ENCODE peak calls at places on chromosomes 13 and 19, in ten cellular contexts. G, C, Z, A, U, N, M, K, W and Y are unnamed samples.

GRCh38 chr13:24178847-24179845 is 18.6 kb downstream of the SPATA13 start:
- DNase-seq in G (no peak), K (peak), A (no peak), U (no peak), N (no peak), M (no peak), W (no peak), Z (no peak), C (no peak), Y (no peak)

GRCh38 chr13:74883834-74884233 is 598.1 kb downstream of the TBC1D4 start:
- DNase-seq in N (no peak), M (no peak), A (no peak), Z (no peak), U (no peak), K (no peak), G (no peak), C (no peak), W (no peak), Y (no peak)

GRCh38 chr19:29268721-29269483 is 56.0 kb upstream of the UQCRFS1 start:
- DNase-seq in U (no peak), W (no peak), G (no peak), K (no peak), N (no peak), M (no peak), Z (no peak), A (no peak), C (no peak), Y (no peak)

GRCh38 chr13:28138012-28138755 is at the start of gene PAN3:
- DNase-seq in U (peak), N (peak), C (peak), W (peak), Z (peak), M (peak), A (peak), G (peak), K (peak), Y (peak)

GRCh38 chr19:991174-991931 is 7.2 kb downstream of the WDR18 start:
- DNase-seq in C (no peak), W (no peak), U (no peak), G (no peak), K (peak), A (no peak), N (peak), Z (peak), M (no peak), Y (no peak)

GRCh38 chr19:13430790-13431582 is 75.3 kb downstream of the CACNA1A start:
- DNase-seq in K (peak), U (no peak), M (peak), A (peak), W (no peak), G (no peak), Z (peak), N (peak), C (peak), Y (no peak)

GRCh38 chr13:100550433-100550832 is 38.2 kb downstream of the GGACT start:
- DNase-seq in M (no peak), N (no peak), Z (peak), A (peak), U (no peak), G (peak), K (no peak), W (peak), C (peak), Y (peak)

GRCh38 chr13:76622336-76623045 is 263.7 kb downstream of the KCTD12 start:
- DNase-seq in G (peak), C (no peak), A (peak), N (no peak), Z (no peak), K (no peak), W (no peak), U (no peak), M (no peak), Y (no peak)

GRCh38 chr19:8367327-8368001 is 3.5 kb downstream of the ANGPTL4 start:
- DNase-seq in M (no peak), U (no peak), Z (peak), C (peak), A (peak), W (peak), G (peak), N (peak), K (peak), Y (peak)

GRCh38 chr13:101204270-101205011 is 211.9 kb downstream of the NALCN start:
- DNase-seq in N (no peak), Z (no peak), M (no peak), K (no peak), C (no peak), G (no peak), W (peak), A (no peak), U (no peak), Y (peak)

GRCh38 chr13:39463611-39464010 is 139.4 kb downstream of the LHFPL6 start:
- DNase-seq in U (no peak), Z (no peak), W (no peak), G (no peak), M (no peak), N (no peak), C (no peak), A (no peak), K (no peak), Y (peak)

GRCh38 chr19:7912144-7912696 is 2.4 kb upstream of the TGFBR3L start:
- DNase-seq in K (no peak), M (no peak), C (no peak), N (peak), A (no peak), W (no peak), U (no peak), G (no peak), Z (no peak), Y (no peak)

GRCh38 chr19:58361900-58362271 is 665 bp downstream of the ZNF497 start:
- DNase-seq in U (no peak), M (peak), N (peak), K (peak), W (no peak), A (peak), Z (peak), G (no peak), C (no peak), Y (no peak)

GRCh38 chr19:33186835-33187540 is 7.1 kb upstream of the LRP3 start:
- DNase-seq in K (no peak), C (no peak), N (peak), A (no peak), W (no peak), M (no peak), Z (no peak), U (no peak), G (no peak), Y (no peak)

GRCh38 chr13:23567792-23568480 is 2.3 kb upstream of the TNFRSF19 start:
- DNase-seq in Z (no peak), K (peak), W (no peak), U (no peak), C (no peak), A (no peak), N (no peak), G (no peak), M (no peak), Y (no peak)

GRCh38 chr13:74250738-74251190 is 116.6 kb upstream of the KLF12 start:
- DNase-seq in N (no peak), M (no peak), U (no peak), C (no peak), G (no peak), W (no peak), A (no peak), Z (no peak), K (peak), Y (peak)

GRCh38 chr13:95480131-95480545 is 72.4 kb upstream of the CLDN10 start:
- DNase-seq in C (no peak), N (no peak), A (peak), M (no peak), Z (peak), W (no peak), U (no peak), G (no peak), K (no peak), Y (no peak)

GRCh38 chr13:38607136-38607535 is 79.7 kb upstream of the FREM2 start:
- DNase-seq in K (no peak), M (no peak), W (no peak), A (no peak), Z (no peak), N (no peak), G (no peak), U (no peak), C (no peak), Y (no peak)

GRCh38 chr13:110476220-110476617 is 85.3 kb downstream of the RAB20 start:
- DNase-seq in W (no peak), M (no peak), Z (no peak), G (no peak), K (no peak), C (no peak), N (no peak), U (no peak), A (no peak), Y (no peak)

GRCh38 chr13:102983496-102983895 is 82.7 kb downstream of the SLC10A2 start:
- DNase-seq in M (no peak), K (no peak), U (no peak), W (peak), C (peak), N (no peak), A (no peak), G (no peak), Z (no peak), Y (no peak)

GRCh38 chr19:9146882-9147281 is 6.7 kb downstream of the ZNF317 start:
- DNase-seq in C (no peak), U (no peak), K (no peak), Z (no peak), A (no peak), G (no peak), N (no peak), M (no peak), W (no peak), Y (no peak)

GRCh38 chr13:44158741-44159632 is 214.6 kb upstream of the SERP2 start:
- DNase-seq in Z (peak), N (no peak), G (peak), W (no peak), M (no peak), K (no peak), A (no peak), U (no peak), C (no peak), Y (no peak)

GRCh38 chr19:40567750-40568494 is 8.8 kb upstream of the SHKBP1 start:
- DNase-seq in C (no peak), Z (no peak), M (no peak), K (no peak), G (no peak), W (no peak), U (no peak), N (no peak), A (no peak), Y (no peak)

GRCh38 chr13:38951525-38952313 is 38.9 kb downstream of the STOML3 start:
- DNase-seq in M (no peak), N (peak), G (no peak), W (no peak), K (no peak), U (no peak), Z (no peak), A (peak), C (no peak), Y (no peak)

GRCh38 chr19:17996826-17997316 is 11.1 kb upstream of the ARRDC2 start:
- DNase-seq in N (peak), Z (peak), K (peak), A (peak), W (no peak), G (peak), U (peak), C (no peak), M (peak), Y (no peak)

GRCh38 chr13:31945202-31945978 is 86.2 kb upstream of the FRY start:
- DNase-seq in Z (peak), M (no peak), W (peak), C (peak), G (no peak), U (peak), K (peak), A (peak), N (peak), Y (peak)

GRCh38 chr13:94662274-94662945 is 49.9 kb downstream of the SOX21 start:
- DNase-seq in W (no peak), A (no peak), G (no peak), Z (no peak), M (no peak), U (no peak), C (no peak), N (no peak), K (no peak), Y (no peak)

GRCh38 chr13:39684531-39685137 is 29.2 kb downstream of the COG6 start:
- DNase-seq in Z (no peak), M (peak), W (peak), N (no peak), K (peak), C (no peak), A (no peak), G (no peak), U (no peak), Y (no peak)

GRCh38 chr19:42989851-42990250 is 36.4 kb downstream of the PSG11 start:
- DNase-seq in K (no peak), U (no peak), C (no peak), G (no peak), A (no peak), W (no peak), Z (no peak), N (no peak), M (no peak), Y (no peak)

GRCh38 chr19:45952341-45952690 is 21.3 kb downstream of the NOVA2 start:
- DNase-seq in M (no peak), W (no peak), G (no peak), Z (no peak), C (no peak), A (no peak), N (no peak), K (no peak), U (no peak), Y (no peak)

GRCh38 chr19:45952691-45953505 is 20.8 kb downstream of the NOVA2 start:
- DNase-seq in G (peak), A (peak), K (peak), W (no peak), C (peak), M (peak), Z (peak), N (peak), U (no peak), Y (no peak)

GRCh38 chr19:45953676-45954075 is 20.0 kb downstream of the NOVA2 start:
- DNase-seq in Z (no peak), C (no peak), N (no peak), K (peak), M (no peak), W (no peak), U (no peak), G (no peak), A (no peak), Y (no peak)

GRCh38 chr19:45947926-45948325 is 25.7 kb downstream of the NOVA2 start:
- DNase-seq in Z (no peak), K (peak), M (no peak), N (no peak), U (no peak), G (no peak), C (no peak), W (no peak), A (no peak), Y (no peak)
- H3K4me3 ChIP-seq in Z (no peak), K (no peak), M (no peak), N (no peak), U (no peak), G (no peak), C (no peak), W (no peak), A (no peak), Y (no peak)

DNA sequence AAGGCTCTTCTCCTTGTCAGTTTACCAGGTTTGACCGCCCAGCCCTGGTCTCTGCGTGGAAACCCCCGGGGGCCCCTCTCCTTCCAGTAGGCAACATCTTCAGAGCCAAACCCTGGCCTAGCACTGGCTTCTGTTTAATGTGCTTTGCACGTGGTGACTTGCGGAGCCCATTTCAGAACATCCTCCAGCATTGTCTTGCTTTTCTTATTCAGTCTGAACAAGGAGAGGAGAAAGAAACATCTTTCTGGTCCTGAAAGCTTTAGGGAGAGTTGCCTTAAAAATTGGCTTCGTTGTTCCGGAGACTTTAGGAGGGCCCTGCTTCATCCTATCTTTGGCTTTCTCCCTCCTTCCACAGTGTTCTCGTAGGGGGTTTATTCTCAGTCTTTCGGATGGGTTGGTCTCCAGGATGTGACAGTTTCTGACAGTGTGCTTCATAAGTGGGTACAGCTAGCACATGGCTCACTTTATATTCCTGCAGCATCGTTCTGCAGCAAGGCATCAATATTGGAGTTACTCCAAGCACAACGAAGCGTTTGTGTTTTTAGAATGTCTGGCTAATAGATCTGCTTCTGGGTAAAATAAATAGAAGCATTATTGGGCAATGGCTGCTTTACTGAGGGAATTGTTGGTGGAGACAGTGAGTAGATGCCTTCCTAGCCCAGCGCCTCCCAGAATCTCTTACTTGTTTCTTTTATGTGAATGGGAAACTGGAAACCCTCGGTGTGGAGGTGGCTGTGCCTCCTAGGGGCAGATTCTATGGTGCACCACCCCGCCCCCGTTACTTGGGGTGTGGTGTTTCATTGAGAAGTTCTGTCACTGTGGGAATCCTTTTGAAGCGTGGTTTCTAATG is 1.8 kb downstream of the FARP1 start:
- DNase-seq in C (peak), A (no peak), U (no peak), K (peak), W (peak), G (no peak), Z (no peak), N (peak), M (no peak), Y (peak)
- TF ChIP-seq CTCF in C (peak), A (no peak), U (no peak), K (peak), W (peak), G (no peak), Z (no peak), N (no peak), M (peak), Y (peak)

GRCh38 chr19:53980553-53981407 is 10.7 kb upstream of the CACNG6 start:
- DNase-seq in K (peak), W (no peak), A (no peak), Z (peak), N (no peak), M (no peak), U (no peak), G (no peak), C (no peak), Y (no peak)

GRCh38 chr19:53982611-53983010 is 8.8 kb upstream of the CACNG6 start:
- DNase-seq in N (peak), A (peak), U (no peak), C (no peak), G (no peak), Z (peak), M (no peak), K (peak), W (no peak), Y (no peak)

GRCh38 chr19:53982056-53982455 is 9.4 kb upstream of the CACNG6 start:
- DNase-seq in G (no peak), M (no peak), A (no peak), U (no peak), C (no peak), W (no peak), Z (no peak), N (no peak), K (peak), Y (no peak)

GRCh38 chr19:53983457-53984289 is 7.8 kb upstream of the CACNG6 start:
- DNase-seq in K (no peak), C (no peak), W (no peak), G (no peak), N (no peak), A (no peak), M (no peak), Z (no peak), U (no peak), Y (no peak)

GRCh38 chr19:53981408-53981998 is 9.9 kb upstream of the CACNG6 start:
- DNase-seq in K (no peak), N (no peak), G (no peak), U (no peak), M (no peak), C (no peak), Z (no peak), W (no peak), A (no peak), Y (no peak)
- H3K4me3 ChIP-seq in K (peak), N (no peak), G (no peak), U (peak), M (no peak), C (no peak), Z (peak), W (no peak), A (no peak), Y (no peak)

DNA sequence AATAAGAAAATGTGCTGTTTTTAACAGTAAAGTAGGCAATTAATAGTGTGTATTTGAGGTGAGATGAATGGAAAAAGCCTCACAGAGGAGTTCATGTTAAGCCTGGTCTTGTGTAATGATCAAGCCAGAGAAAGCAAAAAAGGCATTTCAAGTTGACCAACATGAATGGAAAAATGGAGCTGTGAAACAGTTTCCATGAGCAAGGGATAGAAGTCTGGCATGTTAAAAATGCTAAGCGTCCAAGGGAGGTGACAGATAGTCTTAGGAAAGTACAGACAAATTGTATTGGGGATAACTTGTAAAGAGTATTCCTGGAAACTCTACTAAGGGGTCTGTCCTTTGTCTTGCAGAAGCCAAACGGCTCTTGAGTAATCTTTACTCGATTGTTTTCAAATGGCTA is 506.8 kb upstream of the ATXN8OS start:
- DNase-seq in N (no peak), W (no peak), G (no peak), K (no peak), U (no peak), A (no peak), M (no peak), Z (no peak), C (no peak), Y (no peak)
- TF ChIP-seq CTCF in N (no peak), W (no peak), G (no peak), K (no peak), U (no peak), A (no peak), M (no peak), Z (no peak), C (no peak), Y (no peak)

GRCh38 chr19:11194657-11195056 is 2.7 kb downstream of the KANK2 start:
- DNase-seq in M (no peak), U (no peak), K (no peak), G (peak), A (no peak), N (no peak), Z (no peak), W (no peak), C (no peak), Y (no peak)

GRCh38 chr19:11194173-11194572 is 3.2 kb downstream of the KANK2 start:
- DNase-seq in Z (no peak), U (no peak), M (no peak), K (no peak), W (no peak), G (no peak), A (no peak), N (no peak), C (no peak), Y (no peak)

GRCh38 chr19:11195169-11195568 is 2.2 kb downstream of the KANK2 start:
- DNase-seq in Z (no peak), U (no peak), A (peak), W (no peak), M (no peak), C (no peak), G (peak), K (no peak), N (no peak), Y (no peak)

GRCh38 chr19:11196406-11197287 is 698 bp downstream of the KANK2 start:
- DNase-seq in A (peak), G (peak), N (peak), W (no peak), M (no peak), C (no peak), Z (peak), U (no peak), K (peak), Y (no peak)

DNA sequence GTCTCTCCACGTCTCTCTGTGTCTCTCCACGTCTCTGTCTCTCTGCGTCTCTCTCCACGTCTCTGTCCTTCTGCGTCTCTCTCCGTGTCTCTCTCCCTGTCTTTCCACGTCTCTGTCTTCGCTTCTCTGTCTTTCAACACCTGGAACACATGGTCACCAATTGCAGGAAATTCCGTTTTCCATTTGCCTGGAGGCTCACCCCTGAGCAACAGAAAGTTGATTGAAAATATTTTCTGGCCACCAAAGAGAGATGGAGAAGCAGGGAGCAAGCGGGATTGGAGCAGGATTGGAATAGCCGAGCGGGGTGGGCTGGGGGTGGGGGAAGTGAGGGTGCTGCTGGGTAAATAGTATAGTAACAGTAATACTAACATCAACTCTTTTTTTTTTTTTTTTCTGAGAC is 1.7 kb downstream of the KANK2 start:
- DNase-seq in Z (no peak), K (no peak), G (no peak), A (no peak), N (no peak), M (no peak), C (no peak), W (no peak), U (no peak), Y (no peak)
- H3K4me3 ChIP-seq in Z (peak), K (no peak), G (peak), A (no peak), N (no peak), M (no peak), C (peak), W (peak), U (peak), Y (peak)